ENCODE peak calls at places on chromosome 19, in ten cellular contexts. D is suprapubic skin, X is body of pancreas, W is NB4, B is adrenal gland, N is K562, I is lower leg skin, E is stomach, G is tibial nerve, H is heart left ventricle. F is an unnamed sample.

GRCh38 chr19:16026756-16027155 is 49.5 kb upstream of the TPM4 start:
- DNase-seq in W (no peak), G (no peak), I (no peak), D (no peak), X (no peak), N (no peak), H (no peak), E (no peak), B (no peak), F (no peak)

GRCh38 chr19:33108161-33108560 is 23.8 kb upstream of the WDR88 start:
- DNase-seq in H (no peak), D (no peak), W (no peak), B (no peak), E (no peak), X (no peak), I (no peak), N (no peak), G (no peak), F (no peak)

GRCh38 chr19:52691737-52692136 is 43.1 kb downstream of the ZNF611 start:
- DNase-seq in I (no peak), W (no peak), E (no peak), X (no peak), B (no peak), H (no peak), G (no peak), D (no peak), N (peak; percentile 6), F (no peak)

GRCh38 chr19:17304386-17305047 is 1.2 kb upstream of the MRPL34 start:
- DNase-seq in H (no peak), E (no peak), G (no peak), N (no peak), D (no peak), B (no peak), X (no peak), W (no peak), I (no peak), F (no peak)

GRCh38 chr19:5196832-5197231 is 143.8 kb downstream of the PTPRS start:
- DNase-seq in W (no peak), N (no peak), E (no peak), G (no peak), B (no peak), D (no peak), X (no peak), I (no peak), H (no peak), F (no peak)

GRCh38 chr19:2239771-2240770 is 3.4 kb downstream of the SF3A2 start:
- DNase-seq in W (peak; percentile 33), X (no peak), N (no peak), H (no peak), G (no peak), I (no peak), D (no peak), B (peak; percentile 71), E (no peak), F (no peak)

GRCh38 chr19:32875428-32875827 is 5.9 kb upstream of the SLC7A9 start:
- DNase-seq in D (no peak), G (no peak), N (no peak), I (peak; percentile 59), B (peak; percentile 21), E (no peak), H (no peak), X (no peak), W (no peak), F (no peak)

GRCh38 chr19:55370305-55370988 is at the start of gene IL11:
- DNase-seq in G (no peak), B (no peak), I (no peak), X (no peak), D (no peak), W (no peak), E (no peak), N (no peak), H (no peak), F (no peak)

DNA sequence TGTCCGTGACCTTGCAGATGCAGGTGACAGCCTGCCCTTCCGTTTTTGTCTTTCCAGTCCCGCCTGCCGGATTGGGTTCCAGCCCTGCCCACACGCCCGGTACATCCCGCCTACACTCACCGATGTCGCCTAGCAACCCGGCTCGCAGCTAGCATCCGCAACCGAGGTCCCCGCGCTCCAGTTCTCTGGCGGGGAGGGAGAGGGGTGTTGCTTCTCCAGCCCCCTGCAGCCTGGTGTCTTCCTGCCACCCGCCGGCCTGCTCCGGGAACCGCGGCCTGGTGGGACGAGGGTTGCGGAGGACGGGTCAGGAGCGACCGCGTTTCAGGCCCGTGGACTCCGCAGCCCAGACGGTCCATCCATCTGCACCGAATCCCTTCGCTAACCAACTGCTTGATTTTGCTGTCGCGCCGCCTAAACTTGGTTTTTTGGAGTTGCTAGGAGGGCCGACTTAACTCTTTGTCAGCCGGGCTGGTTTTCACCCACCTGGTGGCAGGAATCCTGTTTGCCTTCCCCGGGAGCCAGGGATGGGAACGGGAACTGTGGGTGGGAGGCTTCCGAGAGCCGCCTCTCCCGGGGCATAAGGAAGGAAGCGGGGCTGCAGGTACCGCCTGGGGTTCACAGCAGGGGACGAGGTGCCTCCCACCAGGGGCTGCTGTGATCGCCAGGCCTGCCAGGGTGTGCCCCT is 15.4 kb upstream of the MATK start:
- DNase-seq in D (no peak), E (peak; percentile 44), G (no peak), I (peak; percentile 90), W (no peak), B (peak; percentile 58), N (peak; percentile 56), H (peak; percentile 50), X (no peak), F (no peak)
- TF ChIP-seq CTCF in D (no peak), E (no peak), G (no peak), I (no peak), W (no peak), B (no peak), N (no peak), H (peak; percentile 21), X (no peak), F (no peak)

GRCh38 chr19:11541238-11541637 is 2.6 kb downstream of the CNN1 start:
- DNase-seq in D (no peak), H (no peak), I (no peak), E (no peak), X (no peak), W (no peak), G (no peak), B (no peak), N (no peak), F (no peak)

GRCh38 chr19:11540642-11541041 is 2.0 kb downstream of the CNN1 start:
- DNase-seq in D (no peak), G (no peak), I (no peak), N (no peak), X (no peak), W (no peak), B (no peak), E (no peak), H (no peak), F (no peak)

GRCh38 chr19:11539495-11540365 is 1.1 kb downstream of the CNN1 start:
- DNase-seq in B (no peak), D (no peak), E (no peak), G (no peak), H (peak; percentile 52), X (no peak), I (no peak), N (peak; percentile 88), W (no peak), F (no peak)

GRCh38 chr19:11535792-11536595 is 2.7 kb upstream of the CNN1 start:
- DNase-seq in B (peak; percentile 96), G (peak; percentile 84), E (peak; percentile 91), D (peak; percentile 94), N (peak; percentile 97), X (peak; percentile 93), H (peak; percentile 94), W (peak; percentile 87), I (peak; percentile 96), F (peak; percentile 45)

GRCh38 chr19:11538232-11539036 is at the start of gene CNN1:
- DNase-seq in E (peak; percentile 29), W (peak; percentile 30), I (no peak), N (peak; percentile 83), H (peak; percentile 85), D (no peak), X (no peak), B (peak; percentile 77), G (peak; percentile 13), F (no peak)
- TF ChIP-seq POLR2A in E (no peak), W (no peak), I (no peak), N (peak; percentile 53), H (no peak), D (no peak), X (no peak), B (peak; percentile 16), G (no peak), F (peak; percentile 88)

GRCh38 chr19:30340724-30341595 is 31.2 kb upstream of the ZNF536 start:
- DNase-seq in E (peak; percentile 2), G (no peak), B (no peak), W (no peak), X (no peak), H (no peak), N (no peak), D (no peak), I (peak; percentile 13), F (no peak)

GRCh38 chr19:30345686-30346085 is 26.5 kb upstream of the ZNF536 start:
- DNase-seq in N (no peak), G (no peak), H (no peak), I (peak; percentile 73), X (no peak), B (no peak), E (no peak), D (peak; percentile 59), W (no peak), F (no peak)

GRCh38 chr19:30341646-30342201 is 30.5 kb upstream of the ZNF536 start:
- DNase-seq in D (no peak), G (no peak), B (no peak), X (no peak), E (no peak), N (no peak), I (no peak), W (no peak), H (no peak), F (no peak)

GRCh38 chr19:30342901-30343300 is 29.3 kb upstream of the ZNF536 start:
- DNase-seq in D (peak; percentile 55), E (no peak), I (peak; percentile 52), G (no peak), N (no peak), H (no peak), W (no peak), X (no peak), B (no peak), F (no peak)

DNA sequence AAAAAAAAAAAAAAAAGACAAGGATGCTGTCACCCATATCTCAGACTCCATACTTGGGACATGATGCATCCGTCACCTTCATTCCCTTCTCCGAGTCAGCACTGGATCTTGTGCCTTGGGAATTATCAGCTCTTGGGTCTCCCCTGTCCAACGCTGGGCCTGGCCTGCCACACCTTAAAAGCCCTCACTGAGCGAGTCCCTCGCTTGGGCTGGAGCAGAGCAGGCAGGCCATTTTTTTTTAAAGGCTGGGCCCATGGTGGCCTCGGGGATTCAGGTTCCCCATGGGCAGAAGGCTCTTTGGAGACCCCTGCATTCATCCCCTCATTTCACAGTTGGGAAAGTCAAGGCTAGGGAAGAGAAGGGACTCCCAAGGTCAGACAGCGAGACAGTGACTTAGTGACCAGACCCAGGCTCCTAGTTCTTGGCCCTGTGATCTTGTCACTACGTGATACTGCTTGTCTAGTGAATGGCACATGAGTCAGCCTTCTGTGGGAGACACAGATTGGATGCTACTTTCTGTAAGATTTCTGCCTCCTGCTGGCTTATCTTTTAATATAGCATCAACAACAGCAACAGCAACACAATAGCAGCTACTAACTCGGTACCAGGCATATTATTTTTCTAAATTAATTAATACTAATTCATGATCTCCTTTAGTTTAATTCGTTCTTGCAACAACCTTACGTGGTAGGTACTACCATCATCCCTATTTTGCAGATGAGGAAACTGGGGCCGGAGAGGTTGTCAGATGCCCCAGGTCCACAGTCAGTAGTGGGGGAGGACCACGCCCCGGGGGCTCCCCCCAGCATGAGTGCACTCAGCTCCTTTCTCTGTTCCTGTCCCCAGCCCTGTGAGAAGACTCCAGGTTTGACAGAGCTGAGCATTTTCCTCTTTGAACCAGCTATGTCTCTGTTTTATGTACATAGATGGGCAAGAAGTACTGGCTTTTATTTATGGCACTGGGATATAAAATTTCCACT is 27.4 kb upstream of the ZNF536 start:
- DNase-seq in W (peak; percentile 0), B (no peak), I (peak; percentile 56), H (no peak), X (no peak), E (no peak), N (no peak), G (no peak), D (peak; percentile 62), F (no peak)
- TF ChIP-seq CTCF in W (no peak), B (no peak), I (no peak), H (no peak), X (no peak), E (no peak), N (no peak), G (no peak), D (no peak), F (no peak)

GRCh38 chr19:36160821-36161596 is 8.8 kb upstream of the COX7A1 start:
- DNase-seq in B (no peak), X (no peak), G (no peak), E (no peak), W (no peak), D (no peak), I (no peak), N (no peak), H (no peak), F (no peak)
- TF ChIP-seq POLR2A in B (no peak), X (no peak), G (no peak), E (no peak), W (no peak), D (no peak), I (no peak), N (no peak), H (no peak), F (no peak)